ENCODE peak calls at places on chromosomes 1 and 21, in eight cellular contexts. One of them, this sample, is unnamed.

GRCh38 chr1:230618537-230618936 is 23.7 kb upstream of the COG2 start:
- DNase-seq in HTR-8/SVneo: no peak
- DNase-seq in RPMI7951: no peak
- DNase-seq in RPMI8226: no peak
- DNase-seq in progenitor cell of endocrine pancreas: no peak
- DNase-seq in hippocampal formation: no peak
- DNase-seq in head of caudate nucleus: no peak
- DNase-seq in heart left ventricle: no peak
- DNase-seq in this sample: peak; percentile 17

GRCh38 chr1:62333431-62333830 is 14.2 kb upstream of the KANK4 start:
- DNase-seq in HTR-8/SVneo: no peak
- DNase-seq in RPMI7951: peak; percentile 85
- DNase-seq in RPMI8226: no peak
- DNase-seq in progenitor cell of endocrine pancreas: no peak
- DNase-seq in hippocampal formation: no peak
- DNase-seq in head of caudate nucleus: no peak
- DNase-seq in heart left ventricle: no peak
- DNase-seq in this sample: no peak

GRCh38 chr1:25040122-25040685 is 110.1 kb upstream of the RUNX3 start:
- DNase-seq in HTR-8/SVneo: no peak
- DNase-seq in RPMI7951: no peak
- DNase-seq in RPMI8226: no peak
- DNase-seq in progenitor cell of endocrine pancreas: no peak
- DNase-seq in hippocampal formation: no peak
- DNase-seq in head of caudate nucleus: no peak
- DNase-seq in heart left ventricle: peak; percentile 37
- DNase-seq in this sample: no peak

GRCh38 chr21:35664683-35665082 is 395.6 kb downstream of the SETD4 start:
- DNase-seq in HTR-8/SVneo: no peak
- DNase-seq in RPMI7951: peak; percentile 72
- DNase-seq in RPMI8226: no peak
- DNase-seq in progenitor cell of endocrine pancreas: no peak
- DNase-seq in hippocampal formation: no peak
- DNase-seq in head of caudate nucleus: no peak
- DNase-seq in heart left ventricle: no peak
- DNase-seq in this sample: no peak

GRCh38 chr1:39146681-39147080 is 57.8 kb upstream of the MACF1 start:
- DNase-seq in HTR-8/SVneo: no peak
- DNase-seq in RPMI7951: no peak
- DNase-seq in RPMI8226: no peak
- DNase-seq in progenitor cell of endocrine pancreas: no peak
- DNase-seq in hippocampal formation: no peak
- DNase-seq in head of caudate nucleus: no peak
- DNase-seq in heart left ventricle: no peak
- DNase-seq in this sample: no peak

GRCh38 chr1:41619511-41620364 is 135.3 kb upstream of the EDN2 start:
- DNase-seq in HTR-8/SVneo: no peak
- DNase-seq in RPMI7951: no peak
- DNase-seq in RPMI8226: peak; percentile 38
- DNase-seq in progenitor cell of endocrine pancreas: no peak
- DNase-seq in hippocampal formation: no peak
- DNase-seq in head of caudate nucleus: no peak
- DNase-seq in heart left ventricle: no peak
- DNase-seq in this sample: no peak

GRCh38 chr1:46408356-46409062 is 14.4 kb downstream of the FAAH start:
- DNase-seq in HTR-8/SVneo: no peak
- DNase-seq in RPMI7951: no peak
- DNase-seq in RPMI8226: no peak
- DNase-seq in progenitor cell of endocrine pancreas: no peak
- DNase-seq in hippocampal formation: no peak
- DNase-seq in head of caudate nucleus: no peak
- DNase-seq in heart left ventricle: peak; percentile 48
- DNase-seq in this sample: no peak

GRCh38 chr1:174850726-174851125 is 149.0 kb upstream of the CACYBP start:
- DNase-seq in HTR-8/SVneo: no peak
- DNase-seq in RPMI7951: no peak
- DNase-seq in RPMI8226: no peak
- DNase-seq in progenitor cell of endocrine pancreas: no peak
- DNase-seq in hippocampal formation: no peak
- DNase-seq in head of caudate nucleus: no peak
- DNase-seq in heart left ventricle: no peak
- DNase-seq in this sample: no peak

GRCh38 chr1:224753491-224753890 is 137.4 kb downstream of the CNIH3 start:
- DNase-seq in HTR-8/SVneo: no peak
- DNase-seq in RPMI7951: no peak
- DNase-seq in RPMI8226: no peak
- DNase-seq in progenitor cell of endocrine pancreas: no peak
- DNase-seq in hippocampal formation: no peak
- DNase-seq in head of caudate nucleus: no peak
- DNase-seq in heart left ventricle: no peak
- DNase-seq in this sample: no peak

GRCh38 chr1:230102472-230102871 is 35.4 kb downstream of the GALNT2 start:
- DNase-seq in HTR-8/SVneo: no peak
- DNase-seq in RPMI7951: no peak
- DNase-seq in RPMI8226: no peak
- DNase-seq in progenitor cell of endocrine pancreas: no peak
- DNase-seq in hippocampal formation: no peak
- DNase-seq in head of caudate nucleus: no peak
- DNase-seq in heart left ventricle: no peak
- DNase-seq in this sample: no peak

GRCh38 chr1:224127925-224128819 is 14.3 kb downstream of the FBXO28 start:
- DNase-seq in HTR-8/SVneo: no peak
- DNase-seq in RPMI7951: peak; percentile 76
- DNase-seq in RPMI8226: no peak
- DNase-seq in progenitor cell of endocrine pancreas: no peak
- DNase-seq in hippocampal formation: no peak
- DNase-seq in head of caudate nucleus: no peak
- DNase-seq in heart left ventricle: no peak
- DNase-seq in this sample: no peak

GRCh38 chr1:28195780-28196179 is 19.3 kb upstream of the PTAFR start:
- DNase-seq in HTR-8/SVneo: no peak
- DNase-seq in RPMI7951: no peak
- DNase-seq in RPMI8226: no peak
- DNase-seq in progenitor cell of endocrine pancreas: no peak
- DNase-seq in hippocampal formation: no peak
- DNase-seq in head of caudate nucleus: no peak
- DNase-seq in heart left ventricle: no peak
- DNase-seq in this sample: no peak

GRCh38 chr1:37325509-37326437 is 148.6 kb upstream of the ZC3H12A start:
- DNase-seq in HTR-8/SVneo: no peak
- DNase-seq in RPMI7951: no peak
- DNase-seq in RPMI8226: no peak
- DNase-seq in progenitor cell of endocrine pancreas: no peak
- DNase-seq in hippocampal formation: no peak
- DNase-seq in head of caudate nucleus: no peak
- DNase-seq in heart left ventricle: no peak
- DNase-seq in this sample: no peak

GRCh38 chr1:151720190-151720953 is 950 bp upstream of the RIIAD1 start:
- DNase-seq in HTR-8/SVneo: no peak
- DNase-seq in RPMI7951: peak; percentile 41
- DNase-seq in RPMI8226: peak; percentile 82
- DNase-seq in progenitor cell of endocrine pancreas: no peak
- DNase-seq in hippocampal formation: no peak
- DNase-seq in head of caudate nucleus: no peak
- DNase-seq in heart left ventricle: no peak
- DNase-seq in this sample: peak; percentile 75

GRCh38 chr21:39185157-39185556 is 1.9 kb upstream of the PSMG1 start:
- DNase-seq in HTR-8/SVneo: no peak
- DNase-seq in RPMI7951: no peak
- DNase-seq in RPMI8226: no peak
- DNase-seq in progenitor cell of endocrine pancreas: no peak
- DNase-seq in hippocampal formation: no peak
- DNase-seq in head of caudate nucleus: no peak
- DNase-seq in heart left ventricle: no peak
- DNase-seq in this sample: no peak

GRCh38 chr1:55974714-55975441 is 604.5 kb downstream of the PLPP3 start:
- DNase-seq in HTR-8/SVneo: no peak
- DNase-seq in RPMI7951: peak; percentile 51
- DNase-seq in RPMI8226: no peak
- DNase-seq in progenitor cell of endocrine pancreas: no peak
- DNase-seq in hippocampal formation: no peak
- DNase-seq in head of caudate nucleus: no peak
- DNase-seq in heart left ventricle: no peak
- DNase-seq in this sample: no peak

GRCh38 chr1:30145723-30146263 is 577.6 kb downstream of the MATN1 start:
- DNase-seq in HTR-8/SVneo: no peak
- DNase-seq in RPMI7951: no peak
- DNase-seq in RPMI8226: no peak
- DNase-seq in progenitor cell of endocrine pancreas: no peak
- DNase-seq in hippocampal formation: no peak
- DNase-seq in head of caudate nucleus: no peak
- DNase-seq in heart left ventricle: no peak
- DNase-seq in this sample: no peak

This sample was measured in OCI-M1.